ENCODE peak calls at places on chromosomes 5 and 9, in seven cellular contexts. L is right atrium auricular region; Z is cardiac muscle cell; V is CD8-positive, alpha-beta T cell; X is brain microvascular endothelial cell; W is hepatocyte; R is heart right ventricle. Y is an unnamed sample. For H3K27me3, the result is how much of the 10 kb centered on the place peaks cover.

GRCh38 chr5:107248065-107248695 is 422.6 kb downstream of the EFNA5 start:
- DNase-seq in L (no peak), Z (peak), V (peak), X (peak), W (peak), R (peak), Y (peak)

GRCh38 chr5:154779105-154779504 is 23.9 kb downstream of the LARP1 start:
- DNase-seq in L (no peak), Z (peak), V (no peak), X (peak), W (peak), R (no peak), Y (no peak)

GRCh38 chr5:61332891-61333350 is 863 bp downstream of the ZSWIM6 start:
- DNase-seq in L (no peak), Z (peak), V (peak), X (no peak), W (peak), R (no peak), Y (peak)

GRCh38 chr5:84445049-84445685 is 60.5 kb upstream of the EDIL3 start:
- DNase-seq in L (no peak), Z (no peak), V (no peak), X (no peak), W (no peak), R (no peak), Y (no peak)

GRCh38 chr9:98380065-98380681 is 124.7 kb upstream of the TBC1D2 start:
- DNase-seq in L (no peak), Z (peak), V (no peak), X (peak), W (peak), R (no peak), Y (no peak)

GRCh38 chr9:19116391-19116790 is 10.9 kb downstream of the PLIN2 start:
- DNase-seq in L (no peak), Z (peak), V (no peak), X (no peak), W (no peak), R (peak), Y (no peak)

GRCh38 chr5:127899214-127899610 is 184.4 kb upstream of the SLC12A2 start:
- DNase-seq in L (no peak), Z (peak), V (no peak), X (no peak), W (no peak), R (no peak), Y (no peak)

GRCh38 chr9:124052401-124052800 is 40.8 kb downstream of the LHX2 start:
- DNase-seq in L (no peak), Z (no peak), V (no peak), X (no peak), W (no peak), R (no peak), Y (no peak)

GRCh38 chr9:116334581-116335150 is 181.1 kb downstream of the PAPPA start:
- DNase-seq in L (no peak), Z (no peak), V (no peak), X (no peak), W (no peak), R (no peak), Y (no peak)

GRCh38 chr9:129998491-129999122 is 44.4 kb downstream of the FNBP1 start:
- DNase-seq in L (no peak), Z (no peak), V (no peak), X (no peak), W (no peak), R (no peak), Y (no peak)

GRCh38 chr5:154756871-154757646 is 1.9 kb downstream of the LARP1 start:
- DNase-seq in L (no peak), Z (peak), V (peak), X (no peak), W (peak), R (peak), Y (peak)

GRCh38 chr5:79236364-79236969 is 536 bp downstream of the JMY start:
- DNase-seq in L (no peak), Z (peak), V (peak), X (no peak), W (peak), R (peak), Y (no peak)

GRCh38 chr5:110086658-110087388 is 397.1 kb downstream of the MAN2A1 start:
- DNase-seq in L (no peak), Z (peak), V (no peak), X (peak), W (peak), R (no peak), Y (peak)

GRCh38 chr5:124963236-124963929 is 216.9 kb upstream of the ZNF608 start:
- DNase-seq in L (no peak), Z (peak), V (no peak), X (peak), W (peak), R (no peak), Y (no peak)

GRCh38 chr9:113772121-113772885 is 103.8 kb upstream of the ZNF618 start:
- DNase-seq in L (no peak), Z (peak), V (no peak), X (peak), W (no peak), R (no peak), Y (no peak)

GRCh38 chr5:42680035-42680434 is 76.6 kb upstream of the CCDC152 start:
- DNase-seq in L (no peak), Z (no peak), V (no peak), X (no peak), W (no peak), R (no peak), Y (no peak)

GRCh38 chr9:106481003-106481614 is 381.9 kb upstream of the ZNF462 start:
- DNase-seq in L (no peak), Z (peak), V (no peak), X (no peak), W (no peak), R (no peak), Y (no peak)

GRCh38 chr9:98778711-98779530 is 17.4 kb downstream of the ANKS6 start:
- DNase-seq in L (peak), Z (no peak), V (no peak), X (no peak), W (peak), R (no peak), Y (no peak)

GRCh38 chr5:151954271-151954670 is 29.6 kb upstream of the GLRA1 start:
- DNase-seq in L (no peak), Z (no peak), V (no peak), X (no peak), W (no peak), R (no peak), Y (no peak)

GRCh38 chr5:136042665-136043121 is 13.9 kb downstream of the TGFBI start:
- DNase-seq in L (no peak), Z (peak), V (no peak), X (peak), W (peak), R (no peak), Y (no peak)

GRCh38 chr9:8961186-8961666 is 1161.6 kb upstream of the DMAC1 start:
- DNase-seq in L (peak), Z (no peak), V (no peak), X (no peak), W (peak), R (no peak), Y (no peak)

GRCh38 chr5:8843766-8844165 is 702.1 kb downstream of the SEMA5A start:
- DNase-seq in L (no peak), Z (peak), V (no peak), X (peak), W (peak), R (peak), Y (no peak)

GRCh38 chr5:65760504-65761275 is 38.7 kb downstream of the NLN start:
- DNase-seq in L (no peak), Z (peak), V (peak), X (peak), W (peak), R (peak), Y (peak)

GRCh38 chr9:85744481-85744880 is 2.7 kb upstream of the AGTPBP1 start:
- DNase-seq in L (no peak), Z (no peak), V (no peak), X (no peak), W (no peak), R (no peak), Y (no peak)

GRCh38 chr9:10704720-10705119 is 91.9 kb upstream of the PTPRD start:
- DNase-seq in L (no peak), Z (no peak), V (no peak), X (peak), W (peak), R (no peak), Y (no peak)

GRCh38 chr5:158676642-158677489 is 422.9 kb downstream of the EBF1 start:
- DNase-seq in L (no peak), Z (no peak), V (no peak), X (no peak), W (no peak), R (no peak), Y (no peak)

GRCh38 chr9:127388856-127389238 is 8.1 kb upstream of the SLC2A8 start:
- DNase-seq in L (no peak), Z (no peak), V (no peak), X (no peak), W (no peak), R (no peak), Y (no peak)
- TF ChIP-seq CTCF in L (no peak), Z (no peak), V (no peak), X (no peak), W (no peak), R (no peak), Y (no peak)

GRCh38 chr9:136225748-136226679 is 19.6 kb downstream of the QSOX2 start:
- DNase-seq in L (no peak), Z (peak), V (peak), X (peak), W (peak), R (peak), Y (peak)
- H3K27me3 ChIP-seq in L (under half), Z (under half), V (under half), X (under half), W (under half), R (under half), Y (under half)

DNA sequence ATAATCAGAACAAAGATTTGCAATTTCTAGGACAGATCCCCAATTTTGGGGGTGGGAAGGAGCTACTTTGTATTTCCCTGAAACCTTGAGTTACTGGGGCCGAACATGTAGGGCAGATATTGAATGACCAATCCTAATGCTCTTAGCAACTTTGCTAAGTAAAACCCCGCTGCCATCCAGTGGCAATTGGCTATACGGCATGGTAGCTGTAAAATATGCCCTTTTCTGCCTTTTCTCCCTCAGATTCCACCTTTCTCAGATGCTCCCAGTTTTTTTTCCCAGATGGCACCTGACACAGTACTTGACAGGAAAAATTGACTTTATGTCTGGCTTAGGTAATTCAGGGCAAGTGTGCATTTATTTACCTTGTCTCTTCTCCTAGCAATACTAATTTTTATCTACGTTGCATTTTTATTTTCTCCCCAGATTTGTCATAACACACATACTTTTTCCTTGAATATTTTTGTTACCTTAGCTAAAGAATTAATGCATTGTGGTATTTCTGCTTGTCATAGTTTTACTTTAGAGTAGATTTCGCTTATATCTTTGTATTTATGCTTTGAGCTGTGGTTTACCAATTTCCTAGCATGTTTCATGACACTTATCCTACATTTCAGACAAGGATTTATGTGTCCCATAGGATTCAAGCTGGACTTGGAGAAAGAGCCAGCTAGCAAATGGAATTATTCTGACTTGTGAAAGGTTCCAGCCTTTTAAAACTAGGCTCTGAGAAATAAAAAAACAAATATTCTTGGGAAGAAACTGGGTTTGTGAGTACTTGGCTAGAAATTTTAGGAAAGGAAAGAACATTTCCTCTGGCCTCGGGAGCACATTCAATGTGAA is 37.3 kb downstream of the PIK3R1 start:
- DNase-seq in L (no peak), Z (peak), V (peak), X (peak), W (peak), R (no peak), Y (peak)
- TF ChIP-seq CTCF in L (peak), Z (peak), V (peak), X (peak), W (peak), R (peak), Y (peak)

GRCh38 chr9:101893661-101894646 is 155.5 kb upstream of the GRIN3A start:
- DNase-seq in L (no peak), Z (no peak), V (no peak), X (no peak), W (no peak), R (no peak), Y (no peak)
- H3K27me3 ChIP-seq in L (under half), Z (under half), V (under half), X (under half), W (under half), R (under half), Y (under half)

Y was measured in prostate gland.